ENCODE peak calls at places on chromosomes 16 and 17, in five cellular contexts. One of them, this sample, is unnamed.

GRCh38 chr17:3511841-3512511 is 36.2 kb downstream of the ASPA start:
- DNase-seq in ovary: no peak
- DNase-seq in RWPE2: no peak
- DNase-seq in sigmoid colon: peak; percentile 45
- DNase-seq in heart right ventricle: no peak
- DNase-seq in this sample: no peak

GRCh38 chr16:86812363-86812970 is 234.1 kb downstream of the FOXL1 start:
- DNase-seq in RWPE2: no peak
- DNase-seq in heart right ventricle: no peak
- DNase-seq in ovary: no peak
- DNase-seq in sigmoid colon: peak; percentile 3
- DNase-seq in this sample: no peak

GRCh38 chr16:12260647-12261262 is 284.2 kb downstream of the SNX29 start:
- DNase-seq in sigmoid colon: no peak
- DNase-seq in ovary: peak; percentile 56
- DNase-seq in heart right ventricle: no peak
- DNase-seq in RWPE2: peak; percentile 43
- DNase-seq in this sample: no peak

GRCh38 chr17:72404872-72405271 is 284.1 kb downstream of the SOX9 start:
- DNase-seq in heart right ventricle: no peak
- DNase-seq in RWPE2: no peak
- DNase-seq in ovary: no peak
- DNase-seq in sigmoid colon: no peak
- DNase-seq in this sample: no peak

GRCh38 chr17:2053380-2054261 is 1.3 kb upstream of the HIC1 start:
- DNase-seq in RWPE2: no peak
- DNase-seq in sigmoid colon: peak; percentile 93
- DNase-seq in ovary: peak; percentile 91
- DNase-seq in heart right ventricle: peak; percentile 80
- DNase-seq in this sample: no peak

GRCh38 chr17:74962622-74963394 is 9.8 kb downstream of the HID1 start:
- DNase-seq in ovary: no peak
- DNase-seq in sigmoid colon: no peak
- DNase-seq in heart right ventricle: no peak
- DNase-seq in RWPE2: no peak
- DNase-seq in this sample: no peak

GRCh38 chr16:5918553-5919127 is 821.0 kb upstream of the EEF2KMT start:
- DNase-seq in ovary: no peak
- DNase-seq in sigmoid colon: no peak
- DNase-seq in RWPE2: no peak
- DNase-seq in heart right ventricle: no peak
- DNase-seq in this sample: no peak

GRCh38 chr17:17985555-17985954 is 12.9 kb downstream of the DRC3 start:
- DNase-seq in heart right ventricle: no peak
- DNase-seq in RWPE2: no peak
- DNase-seq in sigmoid colon: no peak
- DNase-seq in ovary: no peak
- DNase-seq in this sample: no peak

GRCh38 chr17:42363767-42364585 is 24.3 kb downstream of the STAT3 start:
- DNase-seq in heart right ventricle: no peak
- DNase-seq in ovary: no peak
- DNase-seq in RWPE2: no peak
- DNase-seq in sigmoid colon: no peak
- DNase-seq in this sample: no peak

GRCh38 chr17:11880714-11881113 is 116.6 kb downstream of the ZNF18 start:
- DNase-seq in sigmoid colon: no peak
- DNase-seq in RWPE2: no peak
- DNase-seq in heart right ventricle: no peak
- DNase-seq in ovary: no peak
- DNase-seq in this sample: no peak

GRCh38 chr16:14310519-14310991 is 239.4 kb downstream of the MRTFB start:
- DNase-seq in ovary: no peak
- DNase-seq in heart right ventricle: no peak
- DNase-seq in RWPE2: no peak
- DNase-seq in sigmoid colon: no peak
- DNase-seq in this sample: no peak

GRCh38 chr17:58560511-58560910 is 46.1 kb upstream of the MTMR4 start:
- DNase-seq in RWPE2: no peak
- DNase-seq in sigmoid colon: no peak
- DNase-seq in ovary: no peak
- DNase-seq in heart right ventricle: no peak
- DNase-seq in this sample: no peak
- H3K4me1 ChIP-seq in RWPE2: no peaks in the 10 kb centered on the region
- H3K4me1 ChIP-seq in sigmoid colon: no peaks in the 10 kb centered on the region
- H3K4me1 ChIP-seq in ovary: no peaks in the 10 kb centered on the region
- H3K4me1 ChIP-seq in heart right ventricle: no peaks in the 10 kb centered on the region
- H3K4me1 ChIP-seq in this sample: no peaks in the 10 kb centered on the region

GRCh38 chr16:75244844-75245758 is 6.3 kb downstream of the BCAR1 start:
- DNase-seq in ovary: peak; percentile 83
- DNase-seq in sigmoid colon: peak; percentile 97
- DNase-seq in heart right ventricle: peak; percentile 83
- DNase-seq in RWPE2: peak; percentile 97
- DNase-seq in this sample: peak; percentile 77
- H3K4me3 ChIP-seq in ovary: no peak overlapping the region
- H3K4me3 ChIP-seq in sigmoid colon: no peak overlapping the region
- H3K4me3 ChIP-seq in heart right ventricle: peak overlapping the region; percentile 13
- H3K4me3 ChIP-seq in RWPE2: no peak overlapping the region
- H3K4me3 ChIP-seq in this sample: peak overlapping the region; percentile 59

GRCh38 chr17:49494937-49495841 is at the start of gene NGFR:
- DNase-seq in ovary: peak; percentile 64
- DNase-seq in sigmoid colon: no peak
- DNase-seq in heart right ventricle: peak; percentile 64
- DNase-seq in RWPE2: no peak
- DNase-seq in this sample: no peak
- TF ChIP-seq CTCF in ovary: no peak
- TF ChIP-seq CTCF in sigmoid colon: no peak
- TF ChIP-seq CTCF in heart right ventricle: no peak
- TF ChIP-seq CTCF in RWPE2: no peak
- TF ChIP-seq CTCF in this sample: no peak

DNA sequence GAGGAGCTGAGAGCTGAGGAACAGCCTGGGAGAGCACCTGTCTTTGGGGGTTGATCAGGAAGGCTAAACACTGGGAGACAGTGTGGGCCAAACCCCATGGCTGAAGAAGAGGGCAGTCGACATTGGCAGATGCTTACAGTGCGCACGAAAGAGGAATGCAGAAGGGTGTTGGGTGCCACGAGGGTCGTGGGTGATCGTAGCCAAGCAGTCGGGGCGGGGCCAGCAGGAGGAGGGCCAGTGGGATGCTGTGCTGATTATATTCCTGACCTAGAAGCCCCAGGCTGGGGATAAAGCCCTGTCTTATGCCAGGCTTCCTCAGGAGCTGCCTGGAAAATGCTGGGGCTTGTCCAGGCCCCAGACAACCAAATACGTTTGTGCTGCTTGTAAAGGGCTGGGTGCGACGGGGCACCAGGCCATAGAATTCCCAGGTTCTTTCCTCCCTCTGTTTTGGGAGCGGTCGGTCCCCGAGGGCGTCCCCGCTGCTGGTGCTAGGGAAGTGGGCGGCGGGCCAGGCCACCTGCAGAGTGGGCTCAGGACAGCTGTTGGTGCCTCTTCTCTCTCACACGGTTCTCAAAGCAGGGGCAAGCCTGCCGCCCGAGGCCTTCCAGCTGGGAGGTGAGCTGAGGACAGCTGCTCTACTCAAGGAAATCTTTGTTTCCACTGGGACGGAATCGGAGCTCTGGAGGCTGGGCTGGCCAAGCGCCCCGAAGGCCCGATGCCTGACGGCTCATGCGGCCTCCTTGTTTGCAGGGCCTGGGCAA is 10.0 kb downstream of the C1QTNF1 start:
- DNase-seq in sigmoid colon: peak; percentile 73
- DNase-seq in heart right ventricle: peak; percentile 68
- DNase-seq in ovary: peak; percentile 73
- DNase-seq in RWPE2: peak; percentile 57
- DNase-seq in this sample: no peak
- H3K4me1 ChIP-seq in sigmoid colon: peaks cover 26% of the 10 kb centered on the region
- H3K4me1 ChIP-seq in heart right ventricle: peaks cover 41% of the 10 kb centered on the region
- H3K4me1 ChIP-seq in ovary: peaks cover 8% of the 10 kb centered on the region
- H3K4me1 ChIP-seq in RWPE2: peaks cover 31% of the 10 kb centered on the region
- H3K4me1 ChIP-seq in this sample: peaks cover 34% of the 10 kb centered on the region